ENCODE peak calls at places on chromosomes 12 and 14, in four cellular contexts. Y, L, R and X are unnamed samples.

GRCh38 chr14:97846156-97846555 is 1049.0 kb downstream of the VRK1 start:
- DNase-seq in Y (no peak), L (no peak), R (no peak), X (no peak)

GRCh38 chr14:75047506-75047905 is 3.8 kb downstream of the MLH3 start:
- DNase-seq in Y (no peak), L (no peak), R (no peak), X (no peak)

GRCh38 chr12:113322353-113322752 is 12.6 kb downstream of the SLC8B1 start:
- DNase-seq in Y (no peak), L (no peak), R (no peak), X (no peak)

GRCh38 chr12:95326450-95326849 is 108.8 kb downstream of the VEZT start:
- DNase-seq in Y (no peak), L (no peak), R (no peak), X (no peak)

GRCh38 chr12:12585115-12585862 is 22.6 kb upstream of the DUSP16 start:
- DNase-seq in Y (no peak), L (no peak), R (peak; percentile 31), X (no peak)

GRCh38 chr14:81423504-81423903 is 23.4 kb upstream of the STON2 start:
- DNase-seq in Y (no peak), L (no peak), R (peak; percentile 50), X (no peak)

GRCh38 chr12:47276253-47277070 is 196.7 kb upstream of the AMIGO2 start:
- DNase-seq in Y (no peak), L (no peak), R (no peak), X (peak; percentile 73)

GRCh38 chr12:24561411-24561871 is 387.5 kb downstream of the BCAT1 start:
- DNase-seq in Y (no peak), L (no peak), R (no peak), X (no peak)

GRCh38 chr12:97538705-97539104 is 76.1 kb downstream of the RMST start:
- DNase-seq in Y (no peak), L (no peak), R (no peak), X (no peak)

GRCh38 chr12:67650127-67650495 is 1.6 kb downstream of the DYRK2 start:
- DNase-seq in Y (no peak), L (no peak), R (peak; percentile 50), X (peak; percentile 10)

GRCh38 chr12:119328111-119328510 is 6.4 kb upstream of the CCDC60 start:
- DNase-seq in Y (peak; percentile 77), L (peak; percentile 75), R (peak; percentile 46), X (peak; percentile 51)

DNA sequence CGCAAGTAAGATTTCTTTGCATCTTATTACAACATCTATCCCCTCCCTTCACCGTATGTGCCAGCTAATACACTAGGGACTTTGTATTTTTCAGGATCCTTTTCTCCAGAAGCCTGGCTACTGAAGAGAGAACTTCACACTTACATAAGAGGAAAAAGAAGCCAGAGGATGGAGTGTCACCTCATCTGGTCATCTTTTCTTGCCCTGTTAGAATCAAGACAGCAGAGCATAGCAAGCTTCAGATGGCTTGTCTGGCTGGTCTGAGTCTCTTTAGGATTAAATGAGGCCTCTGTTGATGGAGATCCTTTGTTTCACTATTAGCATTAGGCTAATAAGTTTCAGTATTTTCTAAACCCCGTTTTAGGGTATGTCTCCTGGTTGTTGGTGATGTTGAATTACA is 14.4 kb upstream of the AACS start:
- DNase-seq in Y (no peak), L (no peak), R (no peak), X (no peak)
- TF ChIP-seq TEAD4 in Y (no peak), L (no peak), R (no peak), X (no peak)

GRCh38 chr12:26135010-26135420 is 10.2 kb upstream of the BHLHE41 start:
- DNase-seq in Y (no peak), L (no peak), R (no peak), X (no peak)

GRCh38 chr12:26135571-26135970 is 10.7 kb upstream of the BHLHE41 start:
- DNase-seq in Y (no peak), L (no peak), R (no peak), X (no peak)

GRCh38 chr12:26133508-26133907 is 8.7 kb upstream of the BHLHE41 start:
- DNase-seq in Y (no peak), L (no peak), R (no peak), X (no peak)

GRCh38 chr12:26136688-26137087 is 11.9 kb upstream of the BHLHE41 start:
- DNase-seq in Y (no peak), L (no peak), R (no peak), X (no peak)

DNA sequence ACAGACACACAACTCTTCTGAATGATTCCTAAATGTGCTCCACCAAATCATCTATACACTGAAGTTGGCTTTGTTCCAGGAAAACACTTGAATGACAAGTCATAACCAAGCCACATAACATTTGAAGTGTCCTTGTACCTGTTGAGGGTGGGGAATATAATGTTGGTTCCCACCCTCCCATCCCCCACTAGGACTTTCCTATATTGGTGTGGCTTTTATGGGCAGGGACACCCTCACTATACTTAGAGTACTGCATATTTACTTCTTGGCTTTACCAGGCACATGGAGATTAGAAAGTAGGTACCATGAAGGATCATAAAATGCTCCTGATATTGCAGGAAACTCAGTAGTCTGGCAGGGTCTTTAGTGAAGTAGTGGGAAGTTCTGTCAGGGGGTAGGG is 9.7 kb upstream of the BHLHE41 start:
- DNase-seq in Y (no peak), L (no peak), R (no peak), X (no peak)
- TF ChIP-seq TEAD4 in Y (no peak), L (no peak), R (no peak), X (no peak)

GRCh38 chr14:35965425-35965824 is 139.3 kb downstream of the BRMS1L start:
- DNase-seq in Y (no peak), L (no peak), R (no peak), X (no peak)

GRCh38 chr14:35964736-35965135 is 138.6 kb downstream of the BRMS1L start:
- DNase-seq in Y (no peak), L (no peak), R (no peak), X (no peak)

GRCh38 chr14:35961697-35962274 is 135.6 kb downstream of the BRMS1L start:
- DNase-seq in Y (no peak), L (no peak), R (no peak), X (no peak)

GRCh38 chr14:35959835-35960234 is 133.7 kb downstream of the BRMS1L start:
- DNase-seq in Y (no peak), L (no peak), R (no peak), X (no peak)

DNA sequence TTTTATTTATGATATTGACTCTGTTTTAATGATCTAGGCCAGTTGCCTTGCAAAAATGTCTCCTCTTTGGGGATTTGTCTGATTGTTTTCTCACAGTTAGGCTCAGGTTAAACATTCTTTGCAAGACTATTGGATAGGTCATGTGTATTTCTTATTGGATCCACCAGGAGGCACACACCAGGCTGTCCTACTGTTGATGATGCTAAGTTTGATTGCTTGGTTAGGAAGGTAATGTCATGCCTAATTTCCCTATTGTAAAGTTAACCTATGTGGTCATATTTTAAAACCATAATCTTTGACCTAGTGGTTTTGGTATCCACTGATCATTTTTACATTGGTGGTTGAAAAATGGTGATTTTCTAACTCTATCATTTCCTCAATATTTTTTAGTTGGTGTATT is 137.1 kb downstream of the BRMS1L start:
- DNase-seq in Y (no peak), L (no peak), R (peak; percentile 3), X (peak; percentile 4)
- TF ChIP-seq TEAD4 in Y (no peak), L (no peak), R (no peak), X (no peak)

GRCh38 chr12:102481705-102482104 is 1.3 kb upstream of the IGF1 start:
- DNase-seq in Y (no peak), L (no peak), R (no peak), X (no peak)
- TF ChIP-seq TEAD4 in Y (no peak), L (no peak), R (no peak), X (no peak)

GRCh38 chr12:62214847-62215246 is 45.4 kb upstream of the USP15 start:
- DNase-seq in Y (no peak), L (no peak), R (no peak), X (no peak)
- TF ChIP-seq TEAD4 in Y (no peak), L (no peak), R (no peak), X (no peak)

DNA sequence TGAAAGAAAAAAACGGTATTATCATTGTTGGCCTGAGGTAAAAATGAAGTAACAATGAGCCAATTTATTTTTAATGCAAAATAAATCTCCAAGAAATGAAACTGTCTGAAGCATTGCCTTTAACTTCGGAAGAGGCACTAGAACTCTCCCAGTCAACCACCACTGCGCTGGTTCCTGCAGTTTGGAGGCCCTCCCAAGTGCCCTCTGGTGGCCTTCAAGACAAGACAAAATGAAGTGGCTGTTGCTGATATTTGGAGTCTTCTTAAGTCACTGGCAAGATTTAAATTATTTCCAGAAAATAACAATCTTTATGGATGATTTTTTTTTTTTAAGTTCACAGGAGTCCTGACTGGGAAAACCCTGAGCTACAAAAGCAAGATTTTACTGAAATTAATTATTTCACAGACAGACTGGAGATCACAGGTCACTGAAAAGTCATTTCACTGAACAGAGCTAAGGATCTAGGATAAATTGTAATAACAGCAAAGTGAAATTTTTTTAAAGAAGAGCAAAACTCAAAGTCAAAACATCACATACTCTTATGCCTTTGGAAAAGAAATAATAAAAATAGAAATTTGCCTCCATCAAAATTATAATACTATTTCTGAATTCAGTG is 58.2 kb downstream of the DICER1 start:
- DNase-seq in Y (no peak), L (peak; percentile 55), R (peak; percentile 45), X (peak; percentile 14)
- TF ChIP-seq TEAD4 in Y (no peak), L (no peak), R (no peak), X (no peak)

GRCh38 chr14:101380512-101380911 is 180.8 kb upstream of the DIO3 start:
- DNase-seq in Y (no peak), L (no peak), R (no peak), X (no peak)

GRCh38 chr14:101379842-101380241 is 181.5 kb upstream of the DIO3 start:
- DNase-seq in Y (no peak), L (no peak), R (no peak), X (no peak)

GRCh38 chr14:101377069-101377468 is 184.2 kb upstream of the DIO3 start:
- DNase-seq in Y (no peak), L (no peak), R (no peak), X (no peak)

GRCh38 chr14:101383737-101384338 is 177.5 kb upstream of the DIO3 start:
- DNase-seq in Y (no peak), L (no peak), R (no peak), X (no peak)

GRCh38 chr14:101380940-101381339 is 180.4 kb upstream of the DIO3 start:
- DNase-seq in Y (no peak), L (no peak), R (no peak), X (no peak)
- TF ChIP-seq TEAD4 in Y (no peak), L (no peak), R (no peak), X (no peak)

DNA sequence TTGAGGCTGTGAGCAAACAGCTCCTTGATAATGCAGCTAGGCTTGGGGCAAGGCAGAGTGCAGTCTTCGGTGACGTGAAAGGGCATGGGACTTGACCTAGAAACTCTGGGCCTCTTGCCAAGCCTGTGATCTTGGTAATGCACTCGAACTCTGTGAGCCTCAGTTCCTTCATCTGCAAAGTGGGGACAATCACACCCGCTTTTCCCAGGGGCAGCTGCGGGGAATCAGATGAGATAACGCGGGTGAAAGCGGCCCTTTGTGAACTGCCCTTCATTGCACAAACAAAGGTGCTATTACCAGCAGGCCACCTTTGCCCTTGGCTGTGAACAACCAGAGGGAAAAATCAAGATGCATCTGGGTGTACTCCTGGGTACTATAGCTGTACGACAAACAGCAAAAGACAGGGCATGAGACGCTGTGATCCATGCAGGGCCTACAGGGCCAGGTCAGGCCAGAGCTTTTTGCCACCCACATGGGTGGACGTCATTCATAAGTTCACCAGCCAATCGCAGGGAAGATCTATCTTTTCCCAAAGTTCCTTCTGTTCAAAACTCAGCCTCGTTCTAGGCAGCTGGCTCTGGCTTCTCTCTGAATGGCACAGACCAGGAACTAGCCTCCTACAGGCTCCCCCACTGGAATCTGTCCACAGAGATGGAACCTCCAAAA is 3.2 kb downstream of the MSI1 start:
- DNase-seq in Y (no peak), L (no peak), R (no peak), X (no peak)
- TF ChIP-seq TEAD4 in Y (no peak), L (no peak), R (no peak), X (no peak)

GRCh38 chr14:29643415-29644206 is 284.0 kb downstream of the PRKD1 start:
- DNase-seq in Y (no peak), L (no peak), R (no peak), X (peak; percentile 10)
- TF ChIP-seq TEAD4 in Y (no peak), L (no peak), R (no peak), X (no peak)